ENCODE peak calls at places on chromosomes 5 and 9, in nine cellular contexts. A is T-helper 2 cell; U is HFF-Myc; O is neural crest cell; E is ovary; H is NK-92 treated with Interleukin-12 subunit alpha and Interleukin-12 subunit beta, amount 100 ng/mL, for 24 hours; X is kidney epithelial cell; L is fibroblast of the aortic adventitia; W is ELR. B is an unnamed sample.

GRCh38 chr5:77629553-77630245 is 8.8 kb downstream of the OTP start:
- DNase-seq in A (no peak), U (no peak), O (no peak), E (no peak), H (no peak), X (no peak), L (no peak), W (no peak), B (peak; percentile 22)

GRCh38 chr5:129664336-129664937 is 83.5 kb upstream of the MINAR2 start:
- DNase-seq in A (peak; percentile 21), U (peak; percentile 38), O (peak; percentile 27), E (no peak), H (peak; percentile 11), X (no peak), L (peak; percentile 67), W (peak; percentile 75), B (peak; percentile 71)

GRCh38 chr5:1772634-1773033 is 27.0 kb downstream of the MRPL36 start:
- DNase-seq in A (peak; percentile 24), U (no peak), O (no peak), E (no peak), H (no peak), X (no peak), L (peak; percentile 62), W (peak; percentile 76), B (peak; percentile 25)

GRCh38 chr9:34464571-34464970 is 6.0 kb downstream of the DNAI1 start:
- DNase-seq in A (no peak), U (no peak), O (no peak), E (no peak), H (no peak), X (no peak), L (no peak), W (no peak), B (no peak)

GRCh38 chr5:57889558-57889957 is 406.9 kb upstream of the ACTBL2 start:
- DNase-seq in A (no peak), U (peak; percentile 49), O (no peak), E (no peak), H (no peak), X (peak; percentile 95), L (peak; percentile 55), W (peak; percentile 90), B (peak; percentile 41)

GRCh38 chr9:16964228-16964627 is 93.8 kb upstream of the BNC2 start:
- DNase-seq in A (no peak), U (peak; percentile 99), O (no peak), E (no peak), H (no peak), X (peak; percentile 31), L (peak; percentile 97), W (peak; percentile 99), B (no peak)

GRCh38 chr9:9108641-9109040 is 1309.1 kb upstream of the DMAC1 start:
- DNase-seq in A (no peak), U (no peak), O (no peak), E (no peak), H (no peak), X (no peak), L (no peak), W (no peak), B (no peak)

GRCh38 chr9:93093449-93094293 is 2.3 kb upstream of the CARD19 start:
- DNase-seq in A (peak; percentile 59), U (no peak), O (no peak), E (peak; percentile 23), H (no peak), X (no peak), L (no peak), W (no peak), B (no peak)

GRCh38 chr9:122307925-122308324 is 43.2 kb downstream of the MRRF start:
- DNase-seq in A (no peak), U (no peak), O (no peak), E (no peak), H (no peak), X (no peak), L (no peak), W (no peak), B (no peak)

GRCh38 chr5:73263001-73263710 is 90.2 kb downstream of the TMEM174 start:
- DNase-seq in A (no peak), U (no peak), O (no peak), E (no peak), H (no peak), X (no peak), L (no peak), W (no peak), B (no peak)

B was measured in Caco-2.